ENCODE peak calls at places on chromosome 10, in eight cellular contexts. E, N, W, X, A, L, Z and Y are unnamed samples.

GRCh38 chr10:42754155-42755027 is 28.2 kb upstream of the BMS1 start:
- DNase-seq in W (no peak), A (no peak), E (peak), L (no peak), X (no peak), N (no peak), Z (no peak), Y (no peak)

GRCh38 chr10:113108180-113108835 is 158.3 kb downstream of the TCF7L2 start:
- DNase-seq in W (no peak), N (no peak), L (no peak), X (no peak), A (peak), E (peak), Z (no peak), Y (no peak)

GRCh38 chr10:515674-516073 is 173.8 kb downstream of the DIP2C start:
- DNase-seq in X (no peak), A (peak), E (no peak), W (no peak), L (no peak), Z (no peak), N (no peak), Y (no peak)

GRCh38 chr10:49311562-49312236 is 12.7 kb downstream of the C10orf71 start:
- DNase-seq in L (peak), X (no peak), E (no peak), Z (no peak), A (no peak), W (no peak), N (no peak), Y (no peak)

GRCh38 chr10:50407077-50407801 is 155.9 kb upstream of the ASAH2 start:
- DNase-seq in Z (no peak), A (no peak), E (no peak), W (no peak), X (peak), L (no peak), N (no peak), Y (no peak)

GRCh38 chr10:32190890-32191491 is 134.8 kb upstream of the KIF5B start:
- DNase-seq in E (no peak), Z (peak), X (peak), L (no peak), A (no peak), N (no peak), W (no peak), Y (no peak)

GRCh38 chr10:924524-924859 is 7.0 kb downstream of the LARP4B start:
- DNase-seq in E (no peak), Z (no peak), A (no peak), X (no peak), W (no peak), N (no peak), L (no peak), Y (no peak)

GRCh38 chr10:19930936-19931859 is 115.0 kb downstream of the PLXDC2 start:
- DNase-seq in X (no peak), W (no peak), Z (no peak), E (no peak), L (no peak), N (peak), A (peak), Y (peak)

GRCh38 chr10:8633909-8634308 is 579.4 kb downstream of the GATA3 start:
- DNase-seq in E (no peak), N (no peak), Z (no peak), X (no peak), W (no peak), L (no peak), A (no peak), Y (no peak)

GRCh38 chr10:100909506-100910260 is 3.1 kb upstream of the SLF2 start:
- DNase-seq in A (no peak), L (no peak), N (no peak), X (no peak), W (no peak), Z (no peak), E (no peak), Y (no peak)

GRCh38 chr10:15784662-15785300 is 65.1 kb upstream of the ITGA8 start:
- DNase-seq in E (no peak), A (no peak), W (no peak), Z (no peak), N (no peak), X (no peak), L (no peak), Y (no peak)

GRCh38 chr10:23818484-23818883 is 379.6 kb downstream of the OTUD1 start:
- DNase-seq in L (no peak), X (no peak), Z (no peak), A (no peak), N (no peak), W (no peak), E (no peak), Y (no peak)

GRCh38 chr10:86967481-86967941 is 771 bp upstream of the ADIRF start:
- DNase-seq in N (peak), L (no peak), X (no peak), W (peak), A (peak), E (no peak), Z (no peak), Y (no peak)

GRCh38 chr10:115998301-115998700 is 274.7 kb downstream of the GFRA1 start:
- DNase-seq in N (no peak), Z (no peak), A (no peak), L (no peak), W (no peak), X (no peak), E (no peak), Y (no peak)

GRCh38 chr10:92284112-92284704 is 6.7 kb downstream of the CPEB3 start:
- DNase-seq in Z (no peak), N (no peak), W (no peak), L (peak), E (no peak), X (no peak), A (no peak), Y (no peak)
- TF ChIP-seq POLR2AphosphoS5 in Z (no peak), N (peak), W (no peak), L (no peak), E (no peak), X (no peak), A (no peak), Y (peak)

GRCh38 chr10:133373104-133373624 is at the start of gene ECHS1:
- DNase-seq in X (peak), N (peak), W (peak), E (peak), A (peak), Z (peak), L (peak), Y (peak)
- H3K4me3 ChIP-seq in X (peak), N (peak), W (peak), E (peak), A (peak), Z (peak), L (peak), Y (peak)

DNA sequence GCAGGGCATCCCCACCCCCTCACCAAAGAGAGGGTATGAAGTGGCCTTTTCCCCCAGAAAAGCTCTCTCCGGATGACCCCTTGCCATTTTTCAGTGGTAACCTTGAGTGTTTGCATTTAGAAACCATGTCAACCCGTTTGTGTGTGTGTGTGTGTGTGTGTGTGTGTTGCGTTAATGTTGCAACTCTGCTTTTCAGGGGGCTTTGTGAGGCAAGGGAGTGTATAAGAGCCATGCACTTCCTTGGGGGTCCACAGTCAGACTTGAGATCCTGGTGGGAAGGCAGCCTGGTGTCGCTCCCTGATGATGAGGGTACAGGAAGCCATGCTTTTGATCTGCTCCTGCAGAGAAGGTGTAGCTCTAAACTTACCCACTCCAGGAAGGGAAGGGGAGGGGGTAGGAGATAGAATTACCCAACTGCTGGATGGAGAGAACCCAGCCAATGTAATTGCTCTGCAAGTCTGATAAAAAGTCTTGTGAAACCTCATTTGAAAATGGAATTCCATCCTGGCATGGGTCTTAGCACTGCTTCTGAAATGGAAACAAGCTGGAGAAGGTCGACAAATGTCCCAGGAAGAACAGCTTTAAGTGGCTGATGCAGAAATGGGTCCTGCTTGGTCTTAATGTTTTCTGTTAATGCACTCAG is 10.7 kb downstream of the GRK5 start:
- DNase-seq in E (no peak), X (no peak), Z (no peak), L (no peak), N (peak), A (no peak), W (no peak), Y (no peak)
- TF ChIP-seq POLR2A in E (no peak), X (no peak), Z (no peak), L (no peak), N (no peak), A (no peak), W (no peak), Y (no peak)

DNA sequence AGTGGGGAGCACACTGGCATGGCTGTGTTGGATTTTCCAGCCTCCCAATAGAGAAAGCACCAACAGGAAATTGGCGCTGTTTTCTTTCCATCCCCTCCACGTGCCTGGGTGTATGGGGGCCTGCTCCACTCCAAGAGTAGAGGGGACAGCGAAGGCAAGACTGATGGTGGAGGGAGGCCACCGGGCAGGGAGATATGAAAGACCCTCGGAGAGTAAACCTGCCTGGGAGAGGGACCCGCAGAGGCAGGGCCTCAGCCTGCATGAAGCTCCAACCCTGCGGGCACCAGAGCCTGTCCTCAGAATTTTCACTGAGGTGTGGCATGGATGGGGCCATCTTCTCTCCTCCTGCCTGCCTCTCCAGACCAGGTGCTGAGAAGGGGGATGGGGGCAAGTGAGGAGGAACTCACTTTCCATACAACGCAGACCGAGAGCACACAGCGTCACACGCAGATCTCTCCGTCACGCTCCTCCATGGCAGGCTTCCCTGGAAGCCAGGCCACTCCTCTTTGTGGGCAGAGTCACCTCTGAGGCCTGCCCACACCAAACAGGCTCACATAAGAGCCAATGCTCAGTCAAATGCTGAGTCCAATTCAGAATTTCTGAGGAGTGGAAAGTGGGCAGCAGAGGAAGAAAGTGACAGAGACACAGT is 18.8 kb downstream of the ANXA11 start:
- DNase-seq in X (no peak), L (no peak), Z (no peak), E (no peak), N (peak), A (peak), W (peak), Y (no peak)
- TF ChIP-seq POLR2AphosphoS5 in X (no peak), L (no peak), Z (no peak), E (no peak), N (no peak), A (no peak), W (no peak), Y (no peak)

GRCh38 chr10:30430544-30431298 is 3.3 kb upstream of the MAP3K8 start:
- DNase-seq in Z (no peak), N (no peak), L (no peak), W (no peak), A (no peak), E (no peak), X (no peak), Y (no peak)
- H3K4me3 ChIP-seq in Z (no peak), N (no peak), L (no peak), W (no peak), A (no peak), E (peak), X (peak), Y (no peak)